ENCODE peak calls at places on chromosomes 2 and 18, in four cellular contexts. O is activated CD8-positive, alpha-beta memory T cell treated with anti-CD3 and anti-CD28 coated beads, Interleukin-2, amount 10 ng/mL, durations not matched to agents 7 days and 5 days; W is small intestine; C is NCI-H524. T is an unnamed sample.

GRCh38 chr18:3056311-3056710 is 43.4 kb upstream of the LPIN2 start:
- DNase-seq in O (no peak), C (no peak), W (no peak), T (no peak)

GRCh38 chr2:141015339-141016047 is 1115.3 kb downstream of the LRP1B start:
- DNase-seq in W (no peak), C (no peak), O (no peak), T (no peak)

GRCh38 chr2:101983928-101984327 is 7.8 kb upstream of the IL1R2 start:
- DNase-seq in W (no peak), C (no peak), O (no peak), T (no peak)

GRCh38 chr18:48848641-48849143 is 102.1 kb downstream of the SMAD7 start:
- DNase-seq in O (no peak), C (no peak), W (no peak), T (no peak)

GRCh38 chr2:65392609-65393008 is 39.8 kb downstream of the SPRED2 start:
- DNase-seq in O (no peak), W (no peak), C (no peak), T (no peak)

GRCh38 chr2:77566131-77566530 is 44.0 kb upstream of the LRRTM4 start:
- DNase-seq in W (no peak), O (no peak), C (no peak), T (no peak)

GRCh38 chr2:146927080-146927714 is 917.6 kb upstream of the ACVR2A start:
- DNase-seq in O (no peak), W (peak), C (peak), T (peak)

GRCh38 chr2:160533482-160533881 is 39.9 kb upstream of the RBMS1 start:
- DNase-seq in W (no peak), O (no peak), C (no peak), T (no peak)

GRCh38 chr2:3144856-3145255 is 232.8 kb downstream of the EIPR1 start:
- DNase-seq in W (no peak), C (no peak), O (no peak), T (no peak)

GRCh38 chr2:238135601-238136150 is 2.8 kb upstream of the KLHL30 start:
- DNase-seq in O (no peak), C (no peak), W (no peak), T (no peak)

GRCh38 chr2:48107326-48107925 is 201.1 kb upstream of the FBXO11 start:
- DNase-seq in O (no peak), C (no peak), W (no peak), T (no peak)

GRCh38 chr18:51290864-51291263 is 93.4 kb upstream of the MEX3C start:
- DNase-seq in O (no peak), W (no peak), C (no peak), T (no peak)

GRCh38 chr18:67728364-67728763 is 211.8 kb upstream of the DSEL start:
- DNase-seq in C (no peak), O (no peak), W (no peak), T (no peak)

GRCh38 chr2:199716807-199717586 is 134.0 kb downstream of the FTCDNL1 start:
- DNase-seq in C (no peak), O (no peak), W (no peak), T (no peak)

GRCh38 chr18:74082476-74083070 is 65.1 kb downstream of the FBXO15 start:
- DNase-seq in C (peak), W (peak), O (peak), T (peak)

GRCh38 chr2:14720739-14721138 is 88.2 kb downstream of the LRATD1 start:
- DNase-seq in O (no peak), W (no peak), C (no peak), T (no peak)

GRCh38 chr2:38572167-38572566 is 30.6 kb downstream of the HNRNPLL start:
- DNase-seq in C (no peak), O (no peak), W (no peak), T (no peak)

GRCh38 chr2:172465417-172466334 is 38.3 kb downstream of the ITGA6 start:
- DNase-seq in W (peak), O (peak), C (peak), T (peak)

GRCh38 chr2:140589273-140589672 is 1541.5 kb downstream of the LRP1B start:
- DNase-seq in C (no peak), W (no peak), O (no peak), T (no peak)

GRCh38 chr2:224127871-224128501 is 88.9 kb upstream of the SERPINE2 start:
- DNase-seq in C (no peak), W (peak), O (no peak), T (no peak)

GRCh38 chr2:97716695-97717617 is 3.6 kb downstream of the ZAP70 start:
- DNase-seq in W (no peak), O (peak), C (no peak), T (no peak)

GRCh38 chr2:68110102-68110501 is 47.3 kb upstream of the C1D start:
- DNase-seq in C (no peak), O (no peak), W (no peak), T (no peak)

GRCh38 chr2:235675678-235676535 is 182.1 kb downstream of the AGAP1 start:
- DNase-seq in O (no peak), W (no peak), C (no peak), T (no peak)

GRCh38 chr2:134433469-134433868 is 179.6 kb downstream of the MGAT5 start:
- DNase-seq in O (no peak), C (no peak), W (no peak), T (no peak)

GRCh38 chr2:134348239-134348638 is 94.4 kb downstream of the MGAT5 start:
- DNase-seq in W (no peak), O (no peak), C (no peak), T (no peak)

GRCh38 chr2:95056461-95057459 is 31.3 kb downstream of the MAL start:
- DNase-seq in O (no peak), W (no peak), C (no peak), T (no peak)

GRCh38 chr18:58051765-58052460 is 7.9 kb downstream of the NEDD4L start:
- DNase-seq in C (no peak), W (peak), O (no peak), T (no peak)

GRCh38 chr2:215031330-215031729 is 107.1 kb downstream of the ABCA12 start:
- DNase-seq in O (no peak), C (no peak), W (no peak), T (no peak)

GRCh38 chr2:224682121-224682520 is 34.0 kb downstream of the CCDC195 start:
- DNase-seq in W (no peak), C (peak), O (no peak), T (no peak)

GRCh38 chr2:60354713-60355112 is 198.7 kb downstream of the BCL11A start:
- DNase-seq in C (no peak), O (no peak), W (no peak), T (no peak)

GRCh38 chr2:28334527-28334891 is 58.1 kb upstream of the FOSL2 start:
- DNase-seq in O (no peak), C (peak), W (no peak), T (no peak)

GRCh38 chr18:3424280-3424890 is 25.6 kb upstream of the TGIF1 start:
- DNase-seq in W (peak), O (no peak), C (no peak), T (no peak)

GRCh38 chr2:135257383-135258090 is 205.4 kb downstream of the RAB3GAP1 start:
- DNase-seq in W (no peak), O (no peak), C (no peak), T (no peak)

GRCh38 chr2:230594286-230594840 is 118.3 kb upstream of the CAB39 start:
- DNase-seq in O (no peak), W (no peak), C (no peak), T (no peak)